ENCODE peak calls at places on chromosomes 11 and 22, in ten cellular contexts. One of them, this sample, is unnamed.

GRCh38 chr22:44399196-44399837 is 86.6 kb upstream of the SHISAL1 start:
- DNase-seq in NCI-H187 treated with DMSO at 0.1 percent for 48 hours: no peak
- DNase-seq in pancreas: no peak
- DNase-seq in nucleus accumbens: no peak
- DNase-seq in NCI-H1417: no peak
- DNase-seq in activated naive CD4-positive, alpha-beta T cell treated with anti-CD3 and anti-CD28 coated beads, Interleukin-2, amount 10 ng/mL, durations not matched to agents 7 days and 5 days: no peak
- DNase-seq in GM19239: no peak
- DNase-seq in GM13977: no peak
- DNase-seq in AG09309: no peak
- DNase-seq in NCI-H1048: no peak
- DNase-seq in this sample: no peak

GRCh38 chr11:110251837-110252236 is 44.6 kb downstream of the RDX start:
- DNase-seq in NCI-H187 treated with DMSO at 0.1 percent for 48 hours: no peak
- DNase-seq in pancreas: peak; percentile 80
- DNase-seq in nucleus accumbens: no peak
- DNase-seq in NCI-H1417: no peak
- DNase-seq in activated naive CD4-positive, alpha-beta T cell treated with anti-CD3 and anti-CD28 coated beads, Interleukin-2, amount 10 ng/mL, durations not matched to agents 7 days and 5 days: no peak
- DNase-seq in GM19239: no peak
- DNase-seq in GM13977: no peak
- DNase-seq in AG09309: peak; percentile 21
- DNase-seq in NCI-H1048: no peak
- DNase-seq in this sample: no peak

GRCh38 chr11:117456027-117456720 is 128.5 kb downstream of the CEP164 start:
- DNase-seq in NCI-H187 treated with DMSO at 0.1 percent for 48 hours: no peak
- DNase-seq in pancreas: no peak
- DNase-seq in nucleus accumbens: no peak
- DNase-seq in NCI-H1417: no peak
- DNase-seq in activated naive CD4-positive, alpha-beta T cell treated with anti-CD3 and anti-CD28 coated beads, Interleukin-2, amount 10 ng/mL, durations not matched to agents 7 days and 5 days: no peak
- DNase-seq in GM19239: peak; percentile 42
- DNase-seq in GM13977: peak; percentile 80
- DNase-seq in AG09309: no peak
- DNase-seq in NCI-H1048: no peak
- DNase-seq in this sample: no peak

GRCh38 chr11:100403817-100404216 is 283.3 kb upstream of the ARHGAP42 start:
- DNase-seq in NCI-H187 treated with DMSO at 0.1 percent for 48 hours: no peak
- DNase-seq in pancreas: no peak
- DNase-seq in nucleus accumbens: no peak
- DNase-seq in NCI-H1417: no peak
- DNase-seq in activated naive CD4-positive, alpha-beta T cell treated with anti-CD3 and anti-CD28 coated beads, Interleukin-2, amount 10 ng/mL, durations not matched to agents 7 days and 5 days: no peak
- DNase-seq in GM19239: no peak
- DNase-seq in GM13977: no peak
- DNase-seq in AG09309: no peak
- DNase-seq in NCI-H1048: no peak
- DNase-seq in this sample: no peak

GRCh38 chr11:120384476-120384875 is 48.3 kb downstream of the ARHGEF12 start:
- DNase-seq in NCI-H187 treated with DMSO at 0.1 percent for 48 hours: no peak
- DNase-seq in pancreas: no peak
- DNase-seq in nucleus accumbens: no peak
- DNase-seq in NCI-H1417: no peak
- DNase-seq in activated naive CD4-positive, alpha-beta T cell treated with anti-CD3 and anti-CD28 coated beads, Interleukin-2, amount 10 ng/mL, durations not matched to agents 7 days and 5 days: no peak
- DNase-seq in GM19239: no peak
- DNase-seq in GM13977: no peak
- DNase-seq in AG09309: no peak
- DNase-seq in NCI-H1048: no peak
- DNase-seq in this sample: no peak

GRCh38 chr11:19988598-19988997 is 171.7 kb downstream of the DBX1 start:
- DNase-seq in NCI-H187 treated with DMSO at 0.1 percent for 48 hours: no peak
- DNase-seq in pancreas: no peak
- DNase-seq in nucleus accumbens: no peak
- DNase-seq in NCI-H1417: no peak
- DNase-seq in activated naive CD4-positive, alpha-beta T cell treated with anti-CD3 and anti-CD28 coated beads, Interleukin-2, amount 10 ng/mL, durations not matched to agents 7 days and 5 days: no peak
- DNase-seq in GM19239: no peak
- DNase-seq in GM13977: no peak
- DNase-seq in AG09309: peak; percentile 89
- DNase-seq in NCI-H1048: no peak
- DNase-seq in this sample: no peak

GRCh38 chr11:130162733-130163132 is 3.2 kb downstream of the ST14 start:
- DNase-seq in NCI-H187 treated with DMSO at 0.1 percent for 48 hours: no peak
- DNase-seq in pancreas: no peak
- DNase-seq in nucleus accumbens: no peak
- DNase-seq in NCI-H1417: no peak
- DNase-seq in activated naive CD4-positive, alpha-beta T cell treated with anti-CD3 and anti-CD28 coated beads, Interleukin-2, amount 10 ng/mL, durations not matched to agents 7 days and 5 days: no peak
- DNase-seq in GM19239: no peak
- DNase-seq in GM13977: no peak
- DNase-seq in AG09309: no peak
- DNase-seq in NCI-H1048: no peak
- DNase-seq in this sample: no peak

GRCh38 chr22:29320546-29320945 is 5.0 kb upstream of the RASL10A start:
- DNase-seq in NCI-H187 treated with DMSO at 0.1 percent for 48 hours: no peak
- DNase-seq in pancreas: no peak
- DNase-seq in nucleus accumbens: no peak
- DNase-seq in NCI-H1417: no peak
- DNase-seq in activated naive CD4-positive, alpha-beta T cell treated with anti-CD3 and anti-CD28 coated beads, Interleukin-2, amount 10 ng/mL, durations not matched to agents 7 days and 5 days: no peak
- DNase-seq in GM19239: no peak
- DNase-seq in GM13977: no peak
- DNase-seq in AG09309: no peak
- DNase-seq in NCI-H1048: no peak
- DNase-seq in this sample: no peak

GRCh38 chr22:39994566-39995345 is at the start of gene FAM83F:
- DNase-seq in NCI-H187 treated with DMSO at 0.1 percent for 48 hours: no peak
- DNase-seq in pancreas: peak; percentile 72
- DNase-seq in nucleus accumbens: no peak
- DNase-seq in NCI-H1417: peak; percentile 73
- DNase-seq in activated naive CD4-positive, alpha-beta T cell treated with anti-CD3 and anti-CD28 coated beads, Interleukin-2, amount 10 ng/mL, durations not matched to agents 7 days and 5 days: peak; percentile 58
- DNase-seq in GM19239: no peak
- DNase-seq in GM13977: peak; percentile 81
- DNase-seq in AG09309: no peak
- DNase-seq in NCI-H1048: no peak
- DNase-seq in this sample: peak; percentile 69

GRCh38 chr22:36329217-36330078 is 58.3 kb downstream of the MYH9 start:
- DNase-seq in NCI-H187 treated with DMSO at 0.1 percent for 48 hours: no peak
- DNase-seq in pancreas: peak; percentile 64
- DNase-seq in nucleus accumbens: no peak
- DNase-seq in NCI-H1417: no peak
- DNase-seq in activated naive CD4-positive, alpha-beta T cell treated with anti-CD3 and anti-CD28 coated beads, Interleukin-2, amount 10 ng/mL, durations not matched to agents 7 days and 5 days: peak; percentile 78
- DNase-seq in GM19239: no peak
- DNase-seq in GM13977: no peak
- DNase-seq in AG09309: peak; percentile 79
- DNase-seq in NCI-H1048: no peak
- DNase-seq in this sample: no peak

GRCh38 chr11:132456735-132457328 is 1075.5 kb downstream of the OPCML start:
- DNase-seq in NCI-H187 treated with DMSO at 0.1 percent for 48 hours: peak; percentile 41
- DNase-seq in pancreas: no peak
- DNase-seq in nucleus accumbens: no peak
- DNase-seq in NCI-H1417: no peak
- DNase-seq in activated naive CD4-positive, alpha-beta T cell treated with anti-CD3 and anti-CD28 coated beads, Interleukin-2, amount 10 ng/mL, durations not matched to agents 7 days and 5 days: no peak
- DNase-seq in GM19239: no peak
- DNase-seq in GM13977: no peak
- DNase-seq in AG09309: no peak
- DNase-seq in NCI-H1048: no peak
- DNase-seq in this sample: no peak

GRCh38 chr22:31628969-31629723 is 32.9 kb downstream of the PISD start:
- DNase-seq in NCI-H187 treated with DMSO at 0.1 percent for 48 hours: no peak
- DNase-seq in pancreas: no peak
- DNase-seq in nucleus accumbens: no peak
- DNase-seq in NCI-H1417: no peak
- DNase-seq in activated naive CD4-positive, alpha-beta T cell treated with anti-CD3 and anti-CD28 coated beads, Interleukin-2, amount 10 ng/mL, durations not matched to agents 7 days and 5 days: peak; percentile 39
- DNase-seq in GM19239: no peak
- DNase-seq in GM13977: no peak
- DNase-seq in AG09309: no peak
- DNase-seq in NCI-H1048: no peak
- DNase-seq in this sample: no peak

GRCh38 chr11:19727246-19727645 is 14.6 kb downstream of the NAV2 start:
- DNase-seq in NCI-H187 treated with DMSO at 0.1 percent for 48 hours: no peak
- DNase-seq in pancreas: no peak
- DNase-seq in nucleus accumbens: no peak
- DNase-seq in NCI-H1417: no peak
- DNase-seq in activated naive CD4-positive, alpha-beta T cell treated with anti-CD3 and anti-CD28 coated beads, Interleukin-2, amount 10 ng/mL, durations not matched to agents 7 days and 5 days: no peak
- DNase-seq in GM19239: no peak
- DNase-seq in GM13977: no peak
- DNase-seq in AG09309: no peak
- DNase-seq in NCI-H1048: no peak
- DNase-seq in this sample: no peak

GRCh38 chr22:34036936-34037335 is 116.7 kb upstream of the LARGE1 start:
- DNase-seq in NCI-H187 treated with DMSO at 0.1 percent for 48 hours: no peak
- DNase-seq in pancreas: no peak
- DNase-seq in nucleus accumbens: no peak
- DNase-seq in NCI-H1417: no peak
- DNase-seq in activated naive CD4-positive, alpha-beta T cell treated with anti-CD3 and anti-CD28 coated beads, Interleukin-2, amount 10 ng/mL, durations not matched to agents 7 days and 5 days: no peak
- DNase-seq in GM19239: no peak
- DNase-seq in GM13977: no peak
- DNase-seq in AG09309: no peak
- DNase-seq in NCI-H1048: no peak
- DNase-seq in this sample: no peak

GRCh38 chr11:105220175-105220574 is 80.6 kb upstream of the CARD18 start:
- DNase-seq in NCI-H187 treated with DMSO at 0.1 percent for 48 hours: no peak
- DNase-seq in pancreas: no peak
- DNase-seq in nucleus accumbens: no peak
- DNase-seq in NCI-H1417: no peak
- DNase-seq in activated naive CD4-positive, alpha-beta T cell treated with anti-CD3 and anti-CD28 coated beads, Interleukin-2, amount 10 ng/mL, durations not matched to agents 7 days and 5 days: no peak
- DNase-seq in GM19239: no peak
- DNase-seq in GM13977: no peak
- DNase-seq in AG09309: no peak
- DNase-seq in NCI-H1048: no peak
- DNase-seq in this sample: no peak

GRCh38 chr11:131514062-131514461 is 143.6 kb downstream of the NTM start:
- DNase-seq in NCI-H187 treated with DMSO at 0.1 percent for 48 hours: no peak
- DNase-seq in pancreas: no peak
- DNase-seq in nucleus accumbens: no peak
- DNase-seq in NCI-H1417: no peak
- DNase-seq in activated naive CD4-positive, alpha-beta T cell treated with anti-CD3 and anti-CD28 coated beads, Interleukin-2, amount 10 ng/mL, durations not matched to agents 7 days and 5 days: no peak
- DNase-seq in GM19239: no peak
- DNase-seq in GM13977: no peak
- DNase-seq in AG09309: no peak
- DNase-seq in NCI-H1048: no peak
- DNase-seq in this sample: no peak

GRCh38 chr22:46062971-46063631 is 86.1 kb upstream of the WNT7B start:
- DNase-seq in NCI-H187 treated with DMSO at 0.1 percent for 48 hours: no peak
- DNase-seq in pancreas: peak; percentile 24
- DNase-seq in nucleus accumbens: no peak
- DNase-seq in NCI-H1417: no peak
- DNase-seq in activated naive CD4-positive, alpha-beta T cell treated with anti-CD3 and anti-CD28 coated beads, Interleukin-2, amount 10 ng/mL, durations not matched to agents 7 days and 5 days: no peak
- DNase-seq in GM19239: no peak
- DNase-seq in GM13977: no peak
- DNase-seq in AG09309: no peak
- DNase-seq in NCI-H1048: no peak
- DNase-seq in this sample: no peak

GRCh38 chr11:134260503-134260902 is 7.1 kb downstream of the ACAD8 start:
- DNase-seq in NCI-H187 treated with DMSO at 0.1 percent for 48 hours: no peak
- DNase-seq in pancreas: no peak
- DNase-seq in nucleus accumbens: no peak
- DNase-seq in NCI-H1417: no peak
- DNase-seq in activated naive CD4-positive, alpha-beta T cell treated with anti-CD3 and anti-CD28 coated beads, Interleukin-2, amount 10 ng/mL, durations not matched to agents 7 days and 5 days: no peak
- DNase-seq in GM19239: no peak
- DNase-seq in GM13977: no peak
- DNase-seq in AG09309: no peak
- DNase-seq in NCI-H1048: no peak
- DNase-seq in this sample: no peak

GRCh38 chr11:87179621-87180020 is 141.9 kb downstream of the TMEM135 start:
- DNase-seq in NCI-H187 treated with DMSO at 0.1 percent for 48 hours: no peak
- DNase-seq in pancreas: no peak
- DNase-seq in nucleus accumbens: no peak
- DNase-seq in NCI-H1417: no peak
- DNase-seq in activated naive CD4-positive, alpha-beta T cell treated with anti-CD3 and anti-CD28 coated beads, Interleukin-2, amount 10 ng/mL, durations not matched to agents 7 days and 5 days: no peak
- DNase-seq in GM19239: no peak
- DNase-seq in GM13977: no peak
- DNase-seq in AG09309: no peak
- DNase-seq in NCI-H1048: no peak
- DNase-seq in this sample: no peak

GRCh38 chr22:30535182-30535581 is 11.4 kb downstream of the SEC14L6 start:
- DNase-seq in NCI-H187 treated with DMSO at 0.1 percent for 48 hours: no peak
- DNase-seq in pancreas: no peak
- DNase-seq in nucleus accumbens: no peak
- DNase-seq in NCI-H1417: no peak
- DNase-seq in activated naive CD4-positive, alpha-beta T cell treated with anti-CD3 and anti-CD28 coated beads, Interleukin-2, amount 10 ng/mL, durations not matched to agents 7 days and 5 days: no peak
- DNase-seq in GM19239: no peak
- DNase-seq in GM13977: no peak
- DNase-seq in AG09309: no peak
- DNase-seq in NCI-H1048: no peak
- DNase-seq in this sample: no peak

GRCh38 chr11:43992834-43993637 is 50.6 kb downstream of the C11orf96 start:
- DNase-seq in NCI-H187 treated with DMSO at 0.1 percent for 48 hours: no peak
- DNase-seq in pancreas: no peak
- DNase-seq in nucleus accumbens: no peak
- DNase-seq in NCI-H1417: peak; percentile 24
- DNase-seq in activated naive CD4-positive, alpha-beta T cell treated with anti-CD3 and anti-CD28 coated beads, Interleukin-2, amount 10 ng/mL, durations not matched to agents 7 days and 5 days: no peak
- DNase-seq in GM19239: no peak
- DNase-seq in GM13977: no peak
- DNase-seq in AG09309: no peak
- DNase-seq in NCI-H1048: no peak
- DNase-seq in this sample: no peak

GRCh38 chr11:14908214-14908880 is 16.3 kb upstream of the CYP2R1 start:
- DNase-seq in NCI-H187 treated with DMSO at 0.1 percent for 48 hours: peak; percentile 47
- DNase-seq in pancreas: peak; percentile 30
- DNase-seq in nucleus accumbens: no peak
- DNase-seq in NCI-H1417: peak; percentile 64
- DNase-seq in activated naive CD4-positive, alpha-beta T cell treated with anti-CD3 and anti-CD28 coated beads, Interleukin-2, amount 10 ng/mL, durations not matched to agents 7 days and 5 days: peak; percentile 57
- DNase-seq in GM19239: no peak
- DNase-seq in GM13977: peak; percentile 45
- DNase-seq in AG09309: no peak
- DNase-seq in NCI-H1048: peak; percentile 18
- DNase-seq in this sample: no peak

GRCh38 chr11:77197626-77198320 is 69.7 kb downstream of the MYO7A start:
- DNase-seq in NCI-H187 treated with DMSO at 0.1 percent for 48 hours: no peak
- DNase-seq in pancreas: no peak
- DNase-seq in nucleus accumbens: no peak
- DNase-seq in NCI-H1417: no peak
- DNase-seq in activated naive CD4-positive, alpha-beta T cell treated with anti-CD3 and anti-CD28 coated beads, Interleukin-2, amount 10 ng/mL, durations not matched to agents 7 days and 5 days: peak; percentile 10
- DNase-seq in GM19239: no peak
- DNase-seq in GM13977: no peak
- DNase-seq in AG09309: no peak
- DNase-seq in NCI-H1048: no peak
- DNase-seq in this sample: no peak